ENCODE peak calls at places on chromosomes 6 and 20, in five cellular contexts. A is uterus, N is brain microvascular endothelial cell, Q is MCF 10A, Y is mesothelial cell of epicardium. K is an unnamed sample.

GRCh38 chr6:21522773-21523490 is 70.6 kb upstream of the SOX4 start:
- DNase-seq in A (no peak), Q (no peak), Y (no peak), N (no peak), K (no peak)

GRCh38 chr20:37379967-37380828 is 34.3 kb downstream of the SRC start:
- DNase-seq in Y (no peak), Q (no peak), A (no peak), N (no peak), K (no peak)

GRCh38 chr6:31351734-31352496 is 5.1 kb downstream of the HLA-B start:
- DNase-seq in N (no peak), Y (no peak), A (no peak), Q (peak; percentile 3), K (no peak)

GRCh38 chr6:19159087-19159486 is 678.1 kb upstream of the ID4 start:
- DNase-seq in N (peak; percentile 74), Y (no peak), A (no peak), Q (no peak), K (no peak)

GRCh38 chr6:33731751-33732282 is 14.9 kb downstream of the IP6K3 start:
- DNase-seq in N (no peak), A (no peak), Y (no peak), Q (no peak), K (no peak)

GRCh38 chr20:16904751-16905150 is 156.6 kb downstream of the OTOR start:
- DNase-seq in N (no peak), Y (no peak), Q (peak; percentile 25), A (no peak), K (no peak)

GRCh38 chr6:107114872-107115694 is at the start of gene BEND3:
- DNase-seq in Y (peak; percentile 37), N (no peak), A (no peak), Q (peak; percentile 38), K (peak; percentile 51)

GRCh38 chr6:148441454-148441911 is 98.8 kb downstream of the SASH1 start:
- DNase-seq in A (no peak), Q (peak; percentile 85), Y (no peak), N (peak; percentile 15), K (no peak)

GRCh38 chr6:111258615-111259088 is 171.3 kb downstream of the SLC16A10 start:
- DNase-seq in Q (no peak), A (no peak), Y (no peak), N (no peak), K (no peak)

GRCh38 chr6:20129290-20130088 is 82.8 kb downstream of the MBOAT1 start:
- DNase-seq in A (no peak), Q (no peak), Y (no peak), N (no peak), K (no peak)

GRCh38 chr20:22717466-22717865 is 133.1 kb upstream of the FOXA2 start:
- DNase-seq in Y (no peak), A (no peak), N (peak; percentile 75), Q (no peak), K (no peak)

GRCh38 chr6:36244641-36245280 is 25.1 kb upstream of the PNPLA1 start:
- DNase-seq in Y (no peak), A (no peak), Q (no peak), N (no peak), K (no peak)

GRCh38 chr6:83901624-83902023 is 42.1 kb downstream of the CYB5R4 start:
- DNase-seq in Q (no peak), Y (no peak), N (no peak), A (no peak), K (no peak)

GRCh38 chr6:129923520-129923919 is 62.4 kb upstream of the TMEM244 start:
- DNase-seq in A (no peak), N (peak; percentile 27), Q (no peak), Y (no peak), K (no peak)

DNA sequence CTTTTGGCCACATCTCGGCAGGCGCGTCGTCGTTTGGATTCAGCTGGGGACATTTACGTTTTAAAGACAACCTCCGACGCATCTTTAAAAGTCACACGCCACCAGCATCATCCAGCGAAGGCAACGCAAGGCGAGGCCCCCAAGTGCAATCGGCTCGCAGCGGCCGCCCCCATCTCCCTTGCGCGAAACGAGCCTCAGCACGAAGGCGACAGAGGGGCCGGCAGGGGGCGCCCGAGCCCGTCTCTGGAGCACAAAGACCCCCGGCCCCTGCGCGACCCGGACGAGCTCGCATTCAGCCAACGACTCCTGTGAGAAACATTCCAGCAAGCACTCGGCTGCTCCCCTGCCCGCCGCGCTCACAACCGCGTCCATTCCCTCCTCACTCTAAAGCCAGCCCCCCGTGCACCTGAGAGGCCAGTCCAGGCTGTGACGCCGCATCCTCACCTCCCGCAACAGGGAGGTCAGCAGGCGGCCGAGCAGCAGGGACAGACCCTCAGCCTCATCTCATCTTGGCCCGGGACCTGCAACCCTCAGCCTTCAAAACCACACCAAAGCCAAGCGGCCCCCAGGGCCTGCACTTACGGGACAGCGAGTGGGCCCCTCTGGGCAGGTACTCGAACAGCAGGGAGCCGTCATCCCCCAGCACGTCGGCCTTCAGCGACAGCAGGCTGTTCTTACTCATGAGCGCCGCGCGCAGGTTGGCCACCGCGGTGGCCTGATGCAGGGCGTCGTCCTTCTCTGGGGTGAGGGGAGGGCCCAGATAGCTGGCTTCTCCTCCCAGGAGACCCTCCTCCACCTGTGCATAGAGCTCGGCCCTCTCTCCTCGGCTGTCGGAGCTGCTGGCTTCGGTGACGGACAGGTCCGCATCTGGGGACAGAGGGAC is 35.8 kb downstream of the SLC2A4RG start:
- DNase-seq in A (peak; percentile 55), N (peak; percentile 20), Q (no peak), Y (peak; percentile 86), K (no peak)
- TF ChIP-seq CTCF in A (peak; percentile 80), N (peak; percentile 86), Q (peak; percentile 44), Y (peak; percentile 86), K (no peak)

GRCh38 chr20:58131111-58131510 is 97.3 kb downstream of the ANKRD60 start:
- DNase-seq in Y (no peak), A (peak; percentile 27), Q (no peak), N (peak; percentile 60), K (no peak)
- TF ChIP-seq CTCF in Y (no peak), A (no peak), Q (no peak), N (no peak), K (no peak)

GRCh38 chr6:39003072-39003471 is 45.5 kb upstream of the GLP1R start:
- DNase-seq in N (no peak), A (no peak), Y (no peak), Q (peak; percentile 18), K (no peak)
- TF ChIP-seq CTCF in N (peak; percentile 53), A (no peak), Y (no peak), Q (no peak), K (no peak)

DNA sequence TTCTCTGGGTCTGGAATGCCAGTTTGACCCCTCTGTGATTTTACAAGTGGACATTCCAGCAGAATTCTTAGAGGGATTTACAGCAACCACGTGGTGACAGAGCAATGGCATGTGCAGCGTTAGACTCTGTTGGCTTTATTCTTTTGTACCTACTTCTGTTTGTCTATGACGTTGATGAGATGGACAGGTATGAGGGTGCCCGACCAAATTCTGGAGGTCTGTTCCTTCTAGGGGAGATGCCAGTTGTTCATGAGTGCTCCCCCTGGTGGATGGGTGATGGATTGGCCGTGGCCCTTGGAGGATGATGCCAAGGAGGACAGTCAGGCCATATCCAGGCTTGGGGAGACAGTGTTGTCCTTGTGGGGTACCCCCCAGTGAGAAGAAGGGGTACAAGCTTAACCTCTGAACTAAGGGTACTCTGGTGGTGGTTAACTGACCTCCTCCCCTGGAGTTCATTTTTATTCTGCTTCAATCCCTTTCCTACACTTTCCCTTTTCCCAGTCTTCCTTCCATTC is 198.6 kb downstream of the DTNBP1 start:
- DNase-seq in N (no peak), Y (no peak), Q (peak; percentile 57), A (no peak), K (peak; percentile 24)
- TF ChIP-seq CTCF in N (peak; percentile 80), Y (peak; percentile 32), Q (peak; percentile 32), A (no peak), K (peak; percentile 53)

DNA sequence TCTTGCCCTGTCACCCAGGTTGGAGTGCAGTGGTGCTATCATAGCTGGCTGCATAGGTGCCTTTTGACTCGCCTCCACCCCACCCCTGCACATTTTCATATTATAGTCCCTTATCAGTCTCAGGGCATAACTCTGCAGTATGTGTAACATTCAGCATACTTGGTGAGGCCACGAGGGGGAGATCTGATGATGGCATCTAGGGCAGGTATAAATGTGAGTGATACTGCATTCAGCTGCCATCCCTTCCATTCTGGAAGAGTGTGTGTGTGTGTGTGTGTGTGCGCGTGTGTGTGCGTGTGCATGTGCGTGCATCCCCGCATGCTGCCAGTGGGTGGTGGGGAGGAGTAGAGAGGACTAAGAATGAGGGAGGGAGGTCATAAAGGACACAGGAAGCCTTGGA is 81.4 kb downstream of the JARID2 start:
- DNase-seq in N (no peak), Q (no peak), A (no peak), Y (no peak), K (no peak)
- TF ChIP-seq CTCF in N (peak; percentile 42), Q (no peak), A (no peak), Y (no peak), K (no peak)

GRCh38 chr6:302760-303159 is 10.5 kb downstream of the DUSP22 start:
- DNase-seq in Y (no peak), Q (no peak), N (no peak), A (no peak), K (no peak)

GRCh38 chr6:304833-305370 is 12.6 kb downstream of the DUSP22 start:
- DNase-seq in A (no peak), N (no peak), Q (no peak), Y (no peak), K (no peak)

GRCh38 chr6:303263-303662 is 11.0 kb downstream of the DUSP22 start:
- DNase-seq in Y (no peak), Q (no peak), A (no peak), N (no peak), K (no peak)

GRCh38 chr6:305371-306206 is 13.3 kb downstream of the DUSP22 start:
- DNase-seq in A (no peak), Y (no peak), Q (no peak), N (no peak), K (no peak)

DNA sequence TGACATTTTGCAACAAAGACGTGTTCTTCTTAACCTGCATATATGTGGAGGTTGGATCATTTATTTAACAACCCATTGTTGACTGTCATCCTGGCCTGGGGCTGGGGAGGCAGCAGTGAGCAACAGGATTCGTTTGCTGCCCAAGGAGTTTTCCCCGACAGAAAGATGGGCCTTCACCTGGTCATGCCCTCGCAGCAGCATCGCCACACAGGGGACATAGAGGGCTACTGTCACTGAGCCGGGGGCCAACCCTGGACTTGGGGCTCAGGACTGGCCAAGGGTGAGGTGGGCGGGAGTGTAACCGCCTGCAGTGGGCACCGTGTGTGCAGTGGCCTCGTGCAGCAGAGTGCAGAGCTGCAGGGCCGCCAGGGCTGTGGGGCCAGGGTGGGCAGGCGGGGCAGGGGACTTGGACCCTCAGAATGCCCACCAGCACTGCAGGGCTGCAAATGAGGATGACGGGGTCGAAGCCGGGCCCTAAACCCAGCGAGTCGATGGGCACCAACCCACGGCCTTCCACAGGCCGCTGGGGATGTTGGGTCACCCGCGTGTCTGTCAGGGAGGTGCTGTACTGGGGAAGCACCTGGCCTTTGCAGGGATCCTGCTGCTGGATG is 11.8 kb downstream of the DUSP22 start:
- DNase-seq in Y (no peak), N (no peak), A (no peak), Q (no peak), K (no peak)
- TF ChIP-seq CTCF in Y (no peak), N (peak; percentile 18), A (no peak), Q (peak; percentile 7), K (no peak)

DNA sequence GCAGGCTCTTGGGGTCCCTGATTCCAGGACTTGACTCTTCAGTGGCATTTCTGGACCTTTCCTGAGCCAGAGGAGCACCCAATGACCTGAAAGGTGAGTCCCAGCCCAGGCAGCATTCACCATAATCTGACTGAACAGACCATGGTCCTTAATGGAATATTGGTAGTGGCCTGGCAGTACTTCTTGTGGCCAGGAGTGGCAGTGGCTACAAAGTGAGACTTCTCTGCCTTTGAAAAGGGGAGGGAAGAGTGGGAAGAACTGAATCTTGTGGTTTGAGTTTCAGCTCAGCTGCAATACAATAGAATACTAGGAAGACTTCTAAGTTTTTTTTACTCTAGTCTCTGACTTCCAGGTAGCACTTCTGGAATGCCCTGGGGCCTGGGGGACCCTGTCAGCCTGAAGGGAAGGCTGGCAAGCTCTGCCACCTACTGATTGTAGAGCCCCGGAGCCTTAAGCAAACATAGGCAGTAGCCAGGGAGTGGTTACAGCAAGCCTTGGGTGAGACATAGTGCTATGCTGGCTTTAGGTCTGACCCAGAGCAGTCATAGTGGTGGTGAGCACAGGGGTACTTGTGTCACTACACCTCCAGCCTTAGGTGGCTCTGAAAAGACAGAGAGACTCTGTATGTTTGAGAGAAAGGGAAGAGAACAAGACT is 674.2 kb upstream of the MANEA start:
- DNase-seq in Y (no peak), Q (no peak), N (no peak), A (no peak), K (no peak)
- TF ChIP-seq CTCF in Y (no peak), Q (no peak), N (no peak), A (no peak), K (no peak)

K was measured in activated B cell treated with CpG ODN at 0.5 μM for 24 hours.